ENCODE peak calls at places on chromosome 9, in eight cellular contexts. One of them, this sample, is unnamed.

GRCh38 chr9:135502168-135502872 is 1.8 kb downstream of the MRPS2 start:
- DNase-seq in progenitor cell of endocrine pancreas: no peak
- DNase-seq in NT2/D1: no peak
- DNase-seq in islet precursor cell: no peak
- DNase-seq in stimulated activated CD4-positive, alpha-beta T cell treated with anti-CD3 and anti-CD28 coated beads, Interleukin-15, amount 100 ng/mL, for 1 hour: no peak
- DNase-seq in thyroid gland: no peak
- DNase-seq in neural progenitor cell: no peak
- DNase-seq in T-helper 2 cell: no peak
- DNase-seq in this sample: no peak

GRCh38 chr9:36543916-36544315 is 28.8 kb upstream of the MELK start:
- DNase-seq in NT2/D1: no peak
- DNase-seq in stimulated activated CD4-positive, alpha-beta T cell treated with anti-CD3 and anti-CD28 coated beads, Interleukin-15, amount 100 ng/mL, for 1 hour: no peak
- DNase-seq in thyroid gland: no peak
- DNase-seq in islet precursor cell: no peak
- DNase-seq in T-helper 2 cell: no peak
- DNase-seq in neural progenitor cell: no peak
- DNase-seq in progenitor cell of endocrine pancreas: no peak
- DNase-seq in this sample: no peak

GRCh38 chr9:90504486-90504885 is 138.1 kb downstream of the DIRAS2 start:
- DNase-seq in islet precursor cell: no peak
- DNase-seq in neural progenitor cell: no peak
- DNase-seq in thyroid gland: no peak
- DNase-seq in stimulated activated CD4-positive, alpha-beta T cell treated with anti-CD3 and anti-CD28 coated beads, Interleukin-15, amount 100 ng/mL, for 1 hour: no peak
- DNase-seq in progenitor cell of endocrine pancreas: no peak
- DNase-seq in T-helper 2 cell: no peak
- DNase-seq in NT2/D1: no peak
- DNase-seq in this sample: no peak

GRCh38 chr9:135605238-135605781 is 34.0 kb downstream of the GLT6D1 start:
- DNase-seq in progenitor cell of endocrine pancreas: peak
- DNase-seq in stimulated activated CD4-positive, alpha-beta T cell treated with anti-CD3 and anti-CD28 coated beads, Interleukin-15, amount 100 ng/mL, for 1 hour: no peak
- DNase-seq in NT2/D1: no peak
- DNase-seq in islet precursor cell: no peak
- DNase-seq in T-helper 2 cell: no peak
- DNase-seq in thyroid gland: peak
- DNase-seq in neural progenitor cell: no peak
- DNase-seq in this sample: no peak

GRCh38 chr9:105515811-105516413 is 42.0 kb upstream of the FKTN start:
- DNase-seq in islet precursor cell: peak
- DNase-seq in T-helper 2 cell: no peak
- DNase-seq in neural progenitor cell: no peak
- DNase-seq in progenitor cell of endocrine pancreas: no peak
- DNase-seq in NT2/D1: peak
- DNase-seq in stimulated activated CD4-positive, alpha-beta T cell treated with anti-CD3 and anti-CD28 coated beads, Interleukin-15, amount 100 ng/mL, for 1 hour: no peak
- DNase-seq in thyroid gland: no peak
- DNase-seq in this sample: no peak

GRCh38 chr9:127724012-127724411 is 8.1 kb downstream of the TTC16 start:
- DNase-seq in neural progenitor cell: no peak
- DNase-seq in NT2/D1: no peak
- DNase-seq in stimulated activated CD4-positive, alpha-beta T cell treated with anti-CD3 and anti-CD28 coated beads, Interleukin-15, amount 100 ng/mL, for 1 hour: no peak
- DNase-seq in progenitor cell of endocrine pancreas: no peak
- DNase-seq in islet precursor cell: no peak
- DNase-seq in thyroid gland: peak
- DNase-seq in T-helper 2 cell: no peak
- DNase-seq in this sample: no peak

GRCh38 chr9:73260506-73260905 is 108.8 kb downstream of the ANXA1 start:
- DNase-seq in NT2/D1: no peak
- DNase-seq in islet precursor cell: no peak
- DNase-seq in progenitor cell of endocrine pancreas: no peak
- DNase-seq in thyroid gland: no peak
- DNase-seq in T-helper 2 cell: no peak
- DNase-seq in stimulated activated CD4-positive, alpha-beta T cell treated with anti-CD3 and anti-CD28 coated beads, Interleukin-15, amount 100 ng/mL, for 1 hour: no peak
- DNase-seq in neural progenitor cell: no peak
- DNase-seq in this sample: no peak

GRCh38 chr9:42852133-42852532 is 668.7 kb downstream of the SPATA31A6 start:
- DNase-seq in NT2/D1: peak
- DNase-seq in stimulated activated CD4-positive, alpha-beta T cell treated with anti-CD3 and anti-CD28 coated beads, Interleukin-15, amount 100 ng/mL, for 1 hour: no peak
- DNase-seq in neural progenitor cell: peak
- DNase-seq in islet precursor cell: peak
- DNase-seq in T-helper 2 cell: no peak
- DNase-seq in progenitor cell of endocrine pancreas: peak
- DNase-seq in thyroid gland: peak
- DNase-seq in this sample: peak

GRCh38 chr9:129472651-129473102 is 148.2 kb downstream of the C9orf50 start:
- DNase-seq in neural progenitor cell: no peak
- DNase-seq in stimulated activated CD4-positive, alpha-beta T cell treated with anti-CD3 and anti-CD28 coated beads, Interleukin-15, amount 100 ng/mL, for 1 hour: no peak
- DNase-seq in NT2/D1: no peak
- DNase-seq in progenitor cell of endocrine pancreas: no peak
- DNase-seq in thyroid gland: no peak
- DNase-seq in T-helper 2 cell: no peak
- DNase-seq in islet precursor cell: no peak
- DNase-seq in this sample: no peak

GRCh38 chr9:69815313-69815712 is 5.3 kb upstream of the CFAP95 start:
- DNase-seq in neural progenitor cell: no peak
- DNase-seq in islet precursor cell: no peak
- DNase-seq in NT2/D1: no peak
- DNase-seq in T-helper 2 cell: no peak
- DNase-seq in progenitor cell of endocrine pancreas: no peak
- DNase-seq in thyroid gland: peak
- DNase-seq in stimulated activated CD4-positive, alpha-beta T cell treated with anti-CD3 and anti-CD28 coated beads, Interleukin-15, amount 100 ng/mL, for 1 hour: no peak
- DNase-seq in this sample: peak

GRCh38 chr9:36873247-36873875 is 160.7 kb downstream of the PAX5 start:
- DNase-seq in T-helper 2 cell: peak
- DNase-seq in thyroid gland: peak
- DNase-seq in islet precursor cell: peak
- DNase-seq in stimulated activated CD4-positive, alpha-beta T cell treated with anti-CD3 and anti-CD28 coated beads, Interleukin-15, amount 100 ng/mL, for 1 hour: peak
- DNase-seq in NT2/D1: peak
- DNase-seq in progenitor cell of endocrine pancreas: peak
- DNase-seq in neural progenitor cell: peak
- DNase-seq in this sample: peak

GRCh38 chr9:131330814-131331600 is 41.5 kb downstream of the PLPP7 start:
- DNase-seq in NT2/D1: peak
- DNase-seq in T-helper 2 cell: no peak
- DNase-seq in stimulated activated CD4-positive, alpha-beta T cell treated with anti-CD3 and anti-CD28 coated beads, Interleukin-15, amount 100 ng/mL, for 1 hour: no peak
- DNase-seq in thyroid gland: no peak
- DNase-seq in neural progenitor cell: peak
- DNase-seq in islet precursor cell: peak
- DNase-seq in progenitor cell of endocrine pancreas: no peak
- DNase-seq in this sample: peak

GRCh38 chr9:128383791-128384190 is 12.6 kb downstream of the URM1 start:
- DNase-seq in progenitor cell of endocrine pancreas: no peak
- DNase-seq in neural progenitor cell: no peak
- DNase-seq in T-helper 2 cell: no peak
- DNase-seq in islet precursor cell: no peak
- DNase-seq in NT2/D1: no peak
- DNase-seq in thyroid gland: no peak
- DNase-seq in stimulated activated CD4-positive, alpha-beta T cell treated with anti-CD3 and anti-CD28 coated beads, Interleukin-15, amount 100 ng/mL, for 1 hour: no peak
- DNase-seq in this sample: no peak

GRCh38 chr9:108580021-108580439 is 275.8 kb downstream of the ACTL7B start:
- DNase-seq in thyroid gland: no peak
- DNase-seq in NT2/D1: no peak
- DNase-seq in stimulated activated CD4-positive, alpha-beta T cell treated with anti-CD3 and anti-CD28 coated beads, Interleukin-15, amount 100 ng/mL, for 1 hour: no peak
- DNase-seq in progenitor cell of endocrine pancreas: no peak
- DNase-seq in T-helper 2 cell: no peak
- DNase-seq in islet precursor cell: peak
- DNase-seq in neural progenitor cell: no peak
- DNase-seq in this sample: peak

GRCh38 chr9:79266986-79267385 is 304.8 kb upstream of the TLE4 start:
- DNase-seq in islet precursor cell: no peak
- DNase-seq in neural progenitor cell: no peak
- DNase-seq in T-helper 2 cell: no peak
- DNase-seq in NT2/D1: no peak
- DNase-seq in stimulated activated CD4-positive, alpha-beta T cell treated with anti-CD3 and anti-CD28 coated beads, Interleukin-15, amount 100 ng/mL, for 1 hour: no peak
- DNase-seq in thyroid gland: no peak
- DNase-seq in progenitor cell of endocrine pancreas: no peak
- DNase-seq in this sample: no peak

GRCh38 chr9:99749641-99750040 is 72.0 kb upstream of the NR4A3 start:
- DNase-seq in stimulated activated CD4-positive, alpha-beta T cell treated with anti-CD3 and anti-CD28 coated beads, Interleukin-15, amount 100 ng/mL, for 1 hour: no peak
- DNase-seq in progenitor cell of endocrine pancreas: no peak
- DNase-seq in neural progenitor cell: no peak
- DNase-seq in T-helper 2 cell: no peak
- DNase-seq in islet precursor cell: no peak
- DNase-seq in thyroid gland: no peak
- DNase-seq in NT2/D1: no peak
- DNase-seq in this sample: no peak

GRCh38 chr9:87267701-87268100 is 230.0 kb upstream of the DAPK1 start:
- DNase-seq in progenitor cell of endocrine pancreas: no peak
- DNase-seq in NT2/D1: no peak
- DNase-seq in T-helper 2 cell: no peak
- DNase-seq in islet precursor cell: no peak
- DNase-seq in thyroid gland: no peak
- DNase-seq in neural progenitor cell: no peak
- DNase-seq in stimulated activated CD4-positive, alpha-beta T cell treated with anti-CD3 and anti-CD28 coated beads, Interleukin-15, amount 100 ng/mL, for 1 hour: no peak
- DNase-seq in this sample: no peak

GRCh38 chr9:108259917-108260675 is 595.7 kb downstream of the ACTL7B start:
- DNase-seq in thyroid gland: no peak
- DNase-seq in T-helper 2 cell: no peak
- DNase-seq in neural progenitor cell: no peak
- DNase-seq in NT2/D1: no peak
- DNase-seq in islet precursor cell: no peak
- DNase-seq in stimulated activated CD4-positive, alpha-beta T cell treated with anti-CD3 and anti-CD28 coated beads, Interleukin-15, amount 100 ng/mL, for 1 hour: no peak
- DNase-seq in progenitor cell of endocrine pancreas: no peak
- DNase-seq in this sample: no peak

GRCh38 chr9:89996717-89997116 is 391.9 kb downstream of the GADD45G start:
- DNase-seq in NT2/D1: no peak
- DNase-seq in thyroid gland: no peak
- DNase-seq in islet precursor cell: no peak
- DNase-seq in neural progenitor cell: no peak
- DNase-seq in stimulated activated CD4-positive, alpha-beta T cell treated with anti-CD3 and anti-CD28 coated beads, Interleukin-15, amount 100 ng/mL, for 1 hour: no peak
- DNase-seq in T-helper 2 cell: no peak
- DNase-seq in progenitor cell of endocrine pancreas: no peak
- DNase-seq in this sample: no peak

GRCh38 chr9:106478312-106479099 is 384.5 kb upstream of the ZNF462 start:
- DNase-seq in thyroid gland: no peak
- DNase-seq in islet precursor cell: peak
- DNase-seq in neural progenitor cell: no peak
- DNase-seq in stimulated activated CD4-positive, alpha-beta T cell treated with anti-CD3 and anti-CD28 coated beads, Interleukin-15, amount 100 ng/mL, for 1 hour: no peak
- DNase-seq in T-helper 2 cell: no peak
- DNase-seq in NT2/D1: no peak
- DNase-seq in progenitor cell of endocrine pancreas: no peak
- DNase-seq in this sample: no peak